ENCODE peak calls at places on chromosomes 5 and 9, in five cellular contexts. U is neural progenitor cell, P is right cardiac atrium, O is OCI-LY7, I is astrocyte. Y is an unnamed sample. For H3K9me3, the result is how much of the 10 kb centered on the place peaks cover.

GRCh38 chr5:171450423-171451246 is 31.2 kb downstream of the FGF18 start:
- DNase-seq in I (peak), O (no peak), U (peak), P (peak), Y (no peak)

GRCh38 chr5:126594077-126594476 is 942 bp downstream of the ALDH7A1 start:
- DNase-seq in P (no peak), I (peak), U (peak), O (no peak), Y (no peak)

GRCh38 chr5:17217421-17218352 is at the start of gene BASP1:
- DNase-seq in O (peak), I (peak), U (peak), P (peak), Y (peak)

GRCh38 chr9:19441730-19442129 is 32.9 kb downstream of the ACER2 start:
- DNase-seq in I (no peak), P (no peak), U (no peak), O (peak), Y (no peak)

GRCh38 chr9:119961774-119962408 is 592.7 kb upstream of the BRINP1 start:
- DNase-seq in U (peak), P (peak), O (no peak), I (no peak), Y (no peak)

GRCh38 chr5:140324041-140324833 is 21.3 kb upstream of the PFDN1 start:
- DNase-seq in I (peak), P (no peak), O (no peak), U (no peak), Y (no peak)

GRCh38 chr5:140113180-140113698 is 670 bp upstream of the PURA start:
- DNase-seq in O (peak), U (peak), P (no peak), I (no peak), Y (peak)

GRCh38 chr9:71308454-71308853 is 187.0 kb upstream of the TRPM3 start:
- DNase-seq in O (no peak), I (no peak), U (no peak), P (no peak), Y (no peak)

GRCh38 chr5:9278925-9279603 is 266.8 kb downstream of the SEMA5A start:
- DNase-seq in I (no peak), O (no peak), U (no peak), P (no peak), Y (no peak)

GRCh38 chr9:127201731-127202130 is 62.8 kb upstream of the GARNL3 start:
- DNase-seq in I (no peak), U (no peak), O (no peak), P (no peak), Y (no peak)

GRCh38 chr5:26278078-26278477 is 760.3 kb downstream of the CDH9 start:
- DNase-seq in I (no peak), O (no peak), P (no peak), U (no peak), Y (no peak)

GRCh38 chr5:5340206-5340729 is 82.2 kb upstream of the ICE1 start:
- DNase-seq in P (peak), O (no peak), U (peak), I (peak), Y (no peak)

GRCh38 chr5:179149278-179149677 is 89.1 kb downstream of the ZNF354C start:
- DNase-seq in U (no peak), I (no peak), O (no peak), P (no peak), Y (no peak)

GRCh38 chr5:179147991-179148702 is 88.0 kb downstream of the ZNF354C start:
- DNase-seq in U (no peak), P (no peak), O (no peak), I (no peak), Y (no peak)

GRCh38 chr5:179146277-179146676 is 86.1 kb downstream of the ZNF354C start:
- DNase-seq in P (no peak), O (no peak), I (no peak), U (no peak), Y (no peak)

GRCh38 chr5:179150011-179150410 is 89.8 kb downstream of the ZNF354C start:
- DNase-seq in O (no peak), I (no peak), U (no peak), P (no peak), Y (no peak)

GRCh38 chr5:179148703-179149170 is 88.6 kb downstream of the ZNF354C start:
- DNase-seq in U (no peak), I (no peak), P (no peak), O (no peak), Y (no peak)
- H3K9me3 ChIP-seq in U (under half), I (under half), P (under half), O (under half), Y (under half)

GRCh38 chr9:118326326-118326725 is 622.1 kb downstream of the TLR4 start:
- DNase-seq in P (no peak), U (no peak), I (no peak), O (no peak), Y (no peak)
- H3K9me3 ChIP-seq in P (under half), U (under half), I (under half), O (under half), Y (under half)

DNA sequence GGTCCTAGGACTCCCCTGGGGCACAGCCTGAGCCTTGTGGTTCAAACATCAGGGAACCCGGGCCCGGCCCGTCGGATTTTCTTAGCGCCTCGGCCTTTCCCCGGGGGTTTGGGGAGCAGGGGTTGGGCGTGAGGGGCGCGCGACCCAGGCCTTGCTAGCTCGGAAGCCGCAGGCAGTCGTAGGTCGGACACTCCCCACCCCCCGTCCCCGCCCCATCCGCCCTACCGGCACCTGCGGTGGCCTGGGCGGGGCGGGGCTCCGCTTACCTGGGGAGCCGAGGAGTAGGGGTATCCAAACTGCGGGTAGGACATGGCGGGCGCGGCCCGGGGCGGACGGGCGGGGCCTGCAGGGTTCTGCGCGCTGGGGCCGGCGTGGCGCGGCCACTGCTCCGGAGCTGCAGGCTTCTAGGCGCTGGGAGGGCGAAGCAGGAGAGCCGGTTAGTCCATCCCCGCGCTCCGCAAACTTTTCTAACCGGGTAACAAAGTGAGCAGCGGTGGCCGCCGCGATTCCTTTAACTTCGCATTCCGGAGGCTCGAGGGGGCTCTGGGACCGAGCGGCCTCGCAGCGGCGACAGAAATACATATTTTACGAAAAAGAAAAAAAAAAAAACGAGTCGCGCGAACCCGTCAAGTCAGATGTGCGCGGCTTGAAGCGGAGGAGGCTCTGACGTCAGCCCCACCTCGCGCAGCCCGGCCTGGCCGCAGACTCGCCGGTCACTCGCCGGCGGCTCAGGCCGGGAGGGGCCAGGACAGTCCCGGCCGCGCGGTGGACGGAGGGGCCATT is at the start of gene IRX4:
- DNase-seq in I (peak), O (no peak), P (peak), U (peak), Y (no peak)
- H3K9me3 ChIP-seq in I (under half), O (under half), P (under half), U (under half), Y (under half)

GRCh38 chr5:45795458-45795857 is 99.3 kb upstream of the HCN1 start:
- DNase-seq in O (no peak), U (no peak), I (no peak), P (no peak), Y (no peak)
- H3K9me3 ChIP-seq in O (under half), U (under half), I (under half), P (under half), Y (under half)

GRCh38 chr5:178791976-178792375 is 61.5 kb upstream of the ZNF354A start:
- DNase-seq in I (no peak), P (no peak), O (no peak), U (no peak), Y (no peak)

GRCh38 chr5:178788381-178789085 is 58.1 kb upstream of the ZNF354A start:
- DNase-seq in P (no peak), U (no peak), I (no peak), O (no peak), Y (no peak)

GRCh38 chr5:178787889-178788288 is 57.4 kb upstream of the ZNF354A start:
- DNase-seq in I (no peak), P (no peak), O (no peak), U (no peak), Y (no peak)

GRCh38 chr5:178793156-178793555 is 62.7 kb upstream of the ZNF354A start:
- DNase-seq in U (peak), I (no peak), O (peak), P (no peak), Y (no peak)

DNA sequence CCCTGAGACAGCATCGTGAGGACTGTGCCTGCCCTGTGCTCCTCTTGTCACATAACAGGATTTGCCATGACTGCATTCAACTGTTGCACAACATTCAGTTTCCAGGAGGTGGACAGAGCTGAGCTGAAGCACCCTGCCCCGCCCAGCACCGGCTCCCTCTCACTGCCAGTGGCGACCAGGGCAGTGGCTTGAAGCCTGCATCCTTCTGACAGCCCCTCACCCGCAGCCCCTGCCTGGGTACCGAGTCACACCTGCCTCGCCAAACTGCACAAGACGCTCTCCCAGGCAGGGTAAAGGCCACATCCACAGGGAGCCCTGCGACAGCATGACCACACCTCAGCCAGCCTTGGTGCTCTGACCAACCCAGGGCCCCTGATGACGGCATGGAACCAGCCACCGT is 59.9 kb upstream of the ZNF354A start:
- DNase-seq in U (no peak), O (no peak), P (no peak), I (no peak), Y (no peak)
- H3K9me3 ChIP-seq in U (under half), O (under half), P (under half), I (under half), Y (under half)